ENCODE peak calls at places on chromosomes 1 and 21, in ten cellular contexts. L, N, H, D, J, O, T, Y, I and E are unnamed samples.

GRCh38 chr1:155555915-155556314 is 6.7 kb downstream of the ASH1L start:
- DNase-seq in I (no peak), Y (no peak), D (no peak), N (no peak), H (no peak), O (no peak), T (no peak), J (no peak), L (no peak), E (no peak)

GRCh38 chr1:33429846-33430750 is 797 bp downstream of the PHC2 start:
- DNase-seq in L (no peak), T (no peak), Y (peak), O (no peak), I (peak), D (peak), J (no peak), N (peak), H (peak), E (peak)

GRCh38 chr1:181175356-181175755 is 86.9 kb downstream of the IER5 start:
- DNase-seq in T (no peak), H (no peak), I (no peak), Y (no peak), L (no peak), O (no peak), D (no peak), N (no peak), J (no peak), E (no peak)

GRCh38 chr1:179867493-179868330 is 9.9 kb downstream of the TOR1AIP2 start:
- DNase-seq in Y (peak), H (no peak), O (peak), T (no peak), N (peak), I (peak), L (no peak), J (peak), D (peak), E (peak)

GRCh38 chr1:45328680-45329079 is 2.0 kb downstream of the HPDL start:
- DNase-seq in D (no peak), Y (no peak), J (no peak), L (no peak), T (no peak), N (peak), O (no peak), H (no peak), I (no peak), E (peak)

GRCh38 chr1:21072721-21073120 is 104.0 kb downstream of the EIF4G3 start:
- DNase-seq in H (no peak), Y (no peak), T (no peak), L (no peak), I (no peak), D (no peak), J (no peak), O (no peak), N (no peak), E (no peak)

GRCh38 chr21:45040114-45040715 is 34.2 kb upstream of the ADARB1 start:
- DNase-seq in O (no peak), T (no peak), D (no peak), Y (no peak), I (no peak), N (no peak), H (no peak), J (no peak), L (no peak), E (no peak)

GRCh38 chr1:197151185-197151584 is 4.7 kb upstream of the ASPM start:
- DNase-seq in N (no peak), H (no peak), T (no peak), O (no peak), D (no peak), Y (no peak), J (no peak), I (no peak), L (no peak), E (no peak)

GRCh38 chr21:26451014-26451740 is 121.9 kb downstream of the CYYR1 start:
- DNase-seq in O (no peak), T (no peak), N (no peak), J (no peak), D (no peak), I (no peak), H (no peak), L (no peak), Y (no peak), E (no peak)

GRCh38 chr21:33549848-33550771 is 7.3 kb downstream of the SON start:
- DNase-seq in N (no peak), J (no peak), Y (no peak), D (no peak), T (no peak), H (no peak), I (no peak), O (no peak), L (no peak), E (no peak)

GRCh38 chr1:201713093-201713810 is 115.7 kb upstream of the IPO9 start:
- DNase-seq in D (no peak), O (no peak), T (peak), N (no peak), I (no peak), Y (peak), J (no peak), L (no peak), H (peak), E (no peak)

GRCh38 chr1:78833491-78833890 is 173.0 kb downstream of the ADGRL4 start:
- DNase-seq in J (no peak), O (no peak), L (no peak), I (no peak), Y (peak), T (peak), H (no peak), D (no peak), N (no peak), E (no peak)

GRCh38 chr1:7491089-7491817 is 279.8 kb upstream of the VAMP3 start:
- DNase-seq in Y (no peak), D (no peak), L (no peak), N (no peak), I (no peak), T (peak), J (no peak), H (peak), O (no peak), E (no peak)

GRCh38 chr1:206911064-206911663 is 10.6 kb downstream of the FCMR start:
- DNase-seq in H (no peak), T (peak), J (peak), N (peak), O (no peak), I (no peak), L (no peak), D (no peak), Y (peak), E (peak)

GRCh38 chr21:25313891-25314646 is 293.2 kb downstream of the MRPL39 start:
- DNase-seq in J (no peak), D (no peak), H (no peak), I (no peak), O (no peak), L (no peak), T (peak), Y (peak), N (no peak), E (no peak)

GRCh38 chr1:147611021-147611426 is 59.3 kb downstream of the ACP6 start:
- DNase-seq in L (no peak), D (no peak), H (no peak), N (peak), T (no peak), O (no peak), Y (no peak), I (no peak), J (no peak), E (no peak)